ENCODE peak calls at places on chromosomes 7 and 10, in ten cellular contexts. F, D, O, Y, B, R, P, J, V and W are unnamed samples.
A peak's percentile ranks its signal among the peaks of the same experiment; 100 is the strongest.

GRCh38 chr7:89623018-89623672 is 531.1 kb upstream of the STEAP1 start:
- DNase-seq in V (peak; percentile 5), F (peak; percentile 77), P (no peak), R (no peak), D (no peak), B (no peak), Y (peak; percentile 30), J (peak; percentile 9), O (no peak), W (no peak)

GRCh38 chr7:27901028-27901760 is 161.2 kb downstream of the TAX1BP1 start:
- DNase-seq in V (no peak), R (no peak), P (no peak), J (peak; percentile 46), Y (no peak), F (no peak), D (no peak), B (peak; percentile 24), O (no peak), W (no peak)

GRCh38 chr10:63738410-63738809 is 217.2 kb downstream of the REEP3 start:
- DNase-seq in F (no peak), R (no peak), D (no peak), P (peak; percentile 69), O (no peak), V (no peak), Y (no peak), J (peak; percentile 63), B (no peak), W (no peak)

GRCh38 chr10:20521186-20521585 is 375.9 kb downstream of the NEBL start:
- DNase-seq in B (no peak), P (no peak), R (no peak), D (no peak), Y (no peak), F (no peak), O (no peak), V (no peak), J (no peak), W (no peak)

GRCh38 chr7:70614237-70614984 is 517.5 kb upstream of the GALNT17 start:
- DNase-seq in Y (no peak), O (no peak), D (no peak), R (no peak), F (peak; percentile 99), V (peak; percentile 2), B (no peak), J (no peak), P (no peak), W (no peak)

GRCh38 chr10:7424315-7424714 is 13.5 kb upstream of the SFMBT2 start:
- DNase-seq in B (peak; percentile 9), R (peak; percentile 15), Y (no peak), O (no peak), J (no peak), F (no peak), D (no peak), V (no peak), P (no peak), W (no peak)

GRCh38 chr10:59991117-59991516 is 84.8 kb upstream of the CCDC6 start:
- DNase-seq in O (no peak), D (no peak), B (no peak), J (no peak), V (no peak), Y (no peak), R (no peak), P (no peak), F (no peak), W (no peak)

GRCh38 chr7:128304212-128304611 is 39.5 kb downstream of the RBM28 start:
- DNase-seq in V (peak; percentile 7), J (no peak), F (no peak), P (no peak), D (no peak), R (no peak), Y (no peak), B (no peak), O (no peak), W (no peak)

GRCh38 chr7:48182736-48183369 is 11.6 kb downstream of the ABCA13 start:
- DNase-seq in D (no peak), O (no peak), P (no peak), J (no peak), B (no peak), F (no peak), Y (peak; percentile 40), R (no peak), V (no peak), W (no peak)

GRCh38 chr10:77513783-77514331 is 123.8 kb downstream of the KCNMA1 start:
- DNase-seq in O (no peak), P (peak; percentile 76), R (no peak), J (peak; percentile 91), D (no peak), F (no peak), V (no peak), B (no peak), Y (no peak), W (no peak)